ENCODE peak calls at places on chromosome 2, in four cellular contexts. O is H1, N is mesenchymal stem cell, P is trophoblast cell. Q is an unnamed sample.

GRCh38 chr2:161373939-161374338 is 42.2 kb upstream of the TBR1 start:
- DNase-seq in O (no peak), N (no peak), P (peak; percentile 17), Q (no peak)

GRCh38 chr2:65081232-65081685 is 25.0 kb downstream of the CEP68 start:
- DNase-seq in O (no peak), N (no peak), P (no peak), Q (no peak)

GRCh38 chr2:101753207-101753616 is 55.7 kb downstream of the MAP4K4 start:
- DNase-seq in O (no peak), N (no peak), P (peak; percentile 19), Q (no peak)

GRCh38 chr2:135086222-135086621 is 34.1 kb downstream of the RAB3GAP1 start:
- DNase-seq in O (no peak), N (no peak), P (no peak), Q (no peak)

GRCh38 chr2:149065236-149065635 is 26.7 kb downstream of the LYPD6B start:
- DNase-seq in O (no peak), N (peak; percentile 64), P (no peak), Q (no peak)

GRCh38 chr2:184394642-184395041 is 203.7 kb upstream of the ZNF804A start:
- DNase-seq in O (no peak), N (no peak), P (no peak), Q (no peak)

GRCh38 chr2:216535454-216535995 is 36.9 kb downstream of the RPL37A start:
- DNase-seq in O (no peak), N (peak; percentile 94), P (no peak), Q (no peak)

GRCh38 chr2:104857262-104858221 is 3.6 kb downstream of the POU3F3 start:
- DNase-seq in O (peak; percentile 68), N (no peak), P (no peak), Q (no peak)

GRCh38 chr2:182897137-182897536 is 30.7 kb upstream of the FRZB start:
- DNase-seq in O (no peak), N (peak; percentile 71), P (no peak), Q (no peak)

GRCh38 chr2:155310589-155310988 is 612.1 kb downstream of the KCNJ3 start:
- DNase-seq in O (no peak), N (peak; percentile 8), P (no peak), Q (peak; percentile 17)

GRCh38 chr2:58535994-58536393 is 294.9 kb upstream of the FANCL start:
- DNase-seq in O (no peak), N (no peak), P (no peak), Q (no peak)

GRCh38 chr2:149629003-149629402 is 41.4 kb upstream of the MMADHC start:
- DNase-seq in O (no peak), N (no peak), P (no peak), Q (no peak)

GRCh38 chr2:59339121-59339836 is 1098.2 kb upstream of the FANCL start:
- DNase-seq in O (no peak), N (no peak), P (no peak), Q (no peak)

GRCh38 chr2:101754613-101755012 is 57.1 kb downstream of the MAP4K4 start:
- DNase-seq in O (no peak), N (peak; percentile 73), P (no peak), Q (no peak)

GRCh38 chr2:43077876-43078275 is 148.5 kb downstream of the ZFP36L2 start:
- DNase-seq in O (no peak), N (no peak), P (no peak), Q (no peak)

GRCh38 chr2:173571021-173571821 is 216.5 kb downstream of the CDCA7 start:
- DNase-seq in O (no peak), N (peak; percentile 33), P (no peak), Q (peak; percentile 8)

DNA sequence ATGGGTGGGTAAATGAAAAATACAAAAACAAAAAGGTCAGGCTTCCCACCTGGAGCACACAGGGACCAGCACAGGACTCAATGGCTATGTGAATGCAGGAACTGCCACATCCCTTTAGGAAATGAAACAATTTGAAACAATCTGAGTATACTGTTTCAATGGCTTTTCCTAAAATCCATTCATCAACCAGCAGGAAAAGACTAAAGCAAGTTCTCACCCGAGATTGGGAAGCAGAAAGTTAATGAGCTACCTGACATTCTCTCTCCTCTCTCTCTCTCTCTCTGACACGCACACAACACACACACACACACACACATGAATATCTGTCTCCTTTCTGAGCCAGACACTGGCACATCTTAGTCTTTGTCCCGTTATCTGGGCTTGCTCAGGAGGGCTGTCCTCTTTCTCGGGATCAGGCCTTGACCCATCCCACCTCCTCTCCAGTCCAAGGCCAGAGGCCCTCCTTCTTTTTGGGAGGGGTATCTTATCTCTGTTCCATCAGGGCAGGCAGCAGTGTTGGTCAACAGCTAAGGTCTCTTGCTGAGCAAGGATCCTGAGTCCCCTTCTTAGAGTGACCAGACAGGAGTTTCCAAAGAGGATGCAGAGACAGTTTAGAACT is 11.6 kb upstream of the LRRFIP1 start:
- DNase-seq in O (no peak), N (no peak), P (no peak), Q (no peak)
- H2BK12ac ChIP-seq in O (peak overlapping the region; percentile 89), N (peak overlapping the region; percentile 47), P (peak overlapping the region; percentile 65), Q (no peak overlapping the region)

DNA sequence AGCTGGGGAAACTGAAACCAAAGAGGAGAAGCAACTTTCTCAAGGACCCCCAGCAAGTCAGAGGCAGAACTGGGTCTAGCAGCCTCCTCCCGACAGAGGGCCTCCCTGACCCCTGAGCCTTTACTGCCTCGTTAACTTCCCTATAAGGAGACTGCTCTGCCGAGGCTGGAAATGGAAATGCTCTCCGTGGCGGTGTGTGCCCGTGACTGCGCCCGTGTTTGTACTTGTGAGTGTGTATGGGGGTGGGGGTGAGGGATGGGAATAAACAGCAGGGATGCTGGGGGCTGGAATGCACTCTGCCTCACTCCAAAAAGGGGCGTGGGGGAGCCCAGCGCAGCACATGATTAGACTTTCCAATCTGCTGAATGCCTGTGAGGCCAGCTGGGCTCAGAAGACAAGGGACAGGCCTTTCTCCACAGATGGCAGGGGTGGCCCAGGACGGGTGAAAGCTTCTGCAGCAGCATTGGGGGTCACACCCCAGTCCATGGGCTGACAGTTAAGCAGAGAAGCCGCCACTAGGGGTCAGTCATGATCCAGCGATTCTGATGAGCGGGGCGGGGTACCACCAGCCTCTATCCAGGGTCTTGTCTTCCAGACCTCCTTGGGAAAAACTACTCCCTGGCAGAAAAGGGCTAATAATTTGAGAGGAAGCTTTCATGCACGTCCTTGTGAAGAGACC is 26.8 kb downstream of the MPHOSPH10 start:
- DNase-seq in O (peak; percentile 96), N (peak; percentile 28), P (peak; percentile 15), Q (peak; percentile 77)
- H3K4me3 ChIP-seq in O (no peak overlapping the region), N (peak overlapping the region; percentile 76), P (no peak overlapping the region), Q (no peak overlapping the region)

GRCh38 chr2:218047532-218048230 is 21.4 kb upstream of the RUFY4 start:
- DNase-seq in O (no peak), N (no peak), P (no peak), Q (no peak)
- H3K27me3 ChIP-seq in O (no peaks in the 10 kb centered on the region), N (peaks cover 20% of the 10 kb centered on the region), P (no peaks in the 10 kb centered on the region), Q (no peaks in the 10 kb centered on the region)

DNA sequence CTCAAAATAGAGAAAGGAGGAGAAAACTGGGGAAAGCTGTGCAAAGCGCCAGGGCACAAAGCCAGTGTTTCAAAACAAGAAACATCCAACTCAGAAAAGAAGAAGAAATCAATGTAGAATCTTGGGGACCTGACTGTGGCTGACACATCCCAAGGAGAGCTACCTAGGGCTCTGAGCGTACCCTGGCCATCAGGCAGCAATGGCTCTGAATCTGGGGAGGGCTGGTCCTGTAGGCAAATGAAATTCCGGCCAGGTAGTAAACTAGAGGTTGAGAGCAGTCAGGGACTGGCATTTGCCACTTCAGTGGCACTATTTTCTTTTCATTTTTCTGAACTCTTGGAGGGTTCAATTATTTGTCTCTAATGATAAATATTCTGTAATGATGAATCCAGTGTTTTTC is 525.8 kb downstream of the STK39 start:
- DNase-seq in O (no peak), N (no peak), P (no peak), Q (no peak)
- H2BK12ac ChIP-seq in O (no peak overlapping the region), N (no peak overlapping the region), P (no peak overlapping the region), Q (no peak overlapping the region)

DNA sequence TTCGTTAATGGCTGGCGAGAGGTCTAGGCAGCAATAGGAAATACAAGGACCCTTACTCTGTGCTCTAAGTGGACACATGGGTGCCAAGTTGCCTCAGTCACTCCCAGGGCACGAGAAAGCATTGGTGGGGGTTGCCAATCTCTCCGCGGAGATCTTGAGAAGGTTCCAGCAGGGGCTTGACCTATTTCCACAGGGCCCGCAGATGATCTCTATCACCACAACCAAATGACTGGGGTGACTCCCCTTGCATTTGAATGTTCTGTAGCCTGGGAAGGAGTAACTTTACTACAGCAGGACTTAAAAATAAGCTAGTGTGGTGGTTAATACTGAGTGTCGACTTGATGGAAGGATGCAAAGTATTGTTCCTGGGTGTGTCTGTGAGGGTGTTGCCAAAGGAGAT is 8.1 kb downstream of the CDC42EP3 start:
- DNase-seq in O (no peak), N (no peak), P (no peak), Q (no peak)
- H3K4me3 ChIP-seq in O (no peak overlapping the region), N (no peak overlapping the region), P (no peak overlapping the region), Q (no peak overlapping the region)

DNA sequence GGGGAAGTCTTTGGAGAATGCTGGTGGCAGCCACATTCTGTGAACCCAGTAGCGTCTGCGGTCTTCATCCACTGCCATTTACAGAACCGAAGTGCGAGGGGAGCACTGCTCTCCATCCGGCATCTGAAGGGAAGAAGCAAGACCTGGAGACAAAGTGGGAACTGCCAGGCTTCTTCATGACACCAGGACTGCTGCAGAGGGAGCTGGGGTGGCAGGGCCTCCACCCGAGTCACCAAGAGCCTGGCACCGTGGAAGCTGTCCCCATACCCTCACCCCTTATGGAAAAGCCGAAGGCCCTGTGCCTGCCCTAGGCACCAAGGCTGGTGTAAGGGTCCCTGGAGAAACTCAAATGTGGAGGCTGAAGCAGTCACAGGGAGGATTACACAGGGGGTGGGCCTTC is 79.8 kb downstream of the CIB4 start:
- DNase-seq in O (no peak), N (no peak), P (no peak), Q (no peak)
- H3K27me3 ChIP-seq in O (peaks cover 6% of the 10 kb centered on the region), N (peaks cover 98% of the 10 kb centered on the region), P (no peaks in the 10 kb centered on the region), Q (peaks cover 2% of the 10 kb centered on the region)

DNA sequence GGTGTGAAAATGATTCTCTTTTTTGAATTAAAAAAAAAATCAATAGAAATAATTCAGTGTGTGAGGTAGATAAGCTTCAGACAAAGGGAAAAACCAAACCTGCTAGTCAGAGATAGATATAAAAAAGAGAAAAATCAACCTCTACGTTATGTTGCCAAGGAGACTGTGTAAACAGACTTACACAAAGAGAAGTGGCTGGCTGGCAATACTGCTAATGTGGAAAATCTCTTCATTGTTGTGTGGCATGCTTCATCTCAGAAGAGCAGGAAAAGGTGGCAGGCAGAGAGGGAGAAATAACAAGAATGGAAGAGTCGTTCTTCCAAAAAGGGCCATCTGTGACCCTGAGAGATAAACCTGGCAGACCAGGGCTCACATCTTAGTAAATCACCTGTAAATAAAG is 200.7 kb downstream of the SLC8A1 start:
- DNase-seq in O (no peak), N (peak; percentile 38), P (no peak), Q (peak; percentile 17)
- H2BK12ac ChIP-seq in O (no peak overlapping the region), N (no peak overlapping the region), P (no peak overlapping the region), Q (no peak overlapping the region)

DNA sequence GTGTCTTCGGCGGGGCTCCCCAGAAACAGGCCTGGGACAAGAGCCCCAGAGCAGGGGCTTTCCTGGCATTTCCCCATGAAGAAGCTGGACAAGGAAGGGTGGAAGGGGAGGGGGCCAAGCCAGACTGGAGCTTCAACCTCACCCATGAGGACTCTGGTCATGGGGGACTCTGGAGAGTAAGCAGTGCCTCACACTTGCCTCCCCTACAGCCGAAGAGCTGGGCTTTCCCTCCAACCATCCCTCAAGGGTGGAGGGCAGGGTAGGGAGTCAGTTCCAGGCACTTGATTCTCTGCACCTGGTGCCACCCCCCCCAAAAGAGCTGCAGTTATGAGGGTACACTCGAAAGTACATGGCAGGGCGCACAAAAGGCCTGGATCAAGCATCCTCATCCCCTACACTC is 246.6 kb downstream of the TFCP2L1 start:
- DNase-seq in O (no peak), N (no peak), P (no peak), Q (no peak)
- H3K4me3 ChIP-seq in O (no peak overlapping the region), N (no peak overlapping the region), P (no peak overlapping the region), Q (no peak overlapping the region)